ENCODE peak calls at places on chromosomes 4 and X, in seven cellular contexts. G, E, J, Y, P, V and C are unnamed samples. For H3K36me3, the result is how much of the 10 kb centered on the place peaks cover.

GRCh38 chrX:30653415-30654131 is at the start of gene GK:
- DNase-seq in G (peak), E (peak), J (no peak), Y (peak), P (peak), V (no peak), C (peak)

GRCh38 chrX:150035531-150035930 is 97.2 kb upstream of the EOLA2 start:
- DNase-seq in G (no peak), E (no peak), J (no peak), Y (no peak), P (no peak), V (no peak), C (no peak)

GRCh38 chrX:69232945-69233344 is 67.7 kb upstream of the PJA1 start:
- DNase-seq in G (no peak), E (no peak), J (no peak), Y (no peak), P (no peak), V (no peak), C (no peak)

GRCh38 chr4:137597751-137598493 is 65.6 kb upstream of the PCDH18 start:
- DNase-seq in G (no peak), E (no peak), J (no peak), Y (no peak), P (no peak), V (peak), C (no peak)

GRCh38 chr4:45120163-45120562 is 393.8 kb upstream of the GNPDA2 start:
- DNase-seq in G (no peak), E (no peak), J (no peak), Y (no peak), P (peak), V (no peak), C (no peak)

GRCh38 chr4:78336093-78336943 is 215.3 kb upstream of the ANXA3 start:
- DNase-seq in G (no peak), E (no peak), J (no peak), Y (no peak), P (no peak), V (peak), C (no peak)

GRCh38 chrX:97806238-97806637 is 922.5 kb downstream of the RPA4 start:
- DNase-seq in G (no peak), E (no peak), J (no peak), Y (no peak), P (no peak), V (no peak), C (no peak)

GRCh38 chr4:88858752-88859151 is 161.1 kb upstream of the NAP1L5 start:
- DNase-seq in G (no peak), E (no peak), J (no peak), Y (no peak), P (no peak), V (peak), C (peak)

GRCh38 chr4:39054497-39054896 is 7.5 kb upstream of the KLHL5 start:
- DNase-seq in G (no peak), E (no peak), J (no peak), Y (no peak), P (no peak), V (no peak), C (peak)

GRCh38 chr4:151105454-151106032 is 6.1 kb downstream of the RPS3A start:
- DNase-seq in G (no peak), E (no peak), J (no peak), Y (no peak), P (no peak), V (no peak), C (peak)

GRCh38 chr4:123939621-123940020 is 543.0 kb downstream of the SPRY1 start:
- DNase-seq in G (no peak), E (no peak), J (no peak), Y (no peak), P (no peak), V (peak), C (no peak)

GRCh38 chr4:7425591-7426468 is 8.9 kb downstream of the PSAPL1 start:
- DNase-seq in G (no peak), E (peak), J (peak), Y (no peak), P (no peak), V (no peak), C (no peak)

GRCh38 chrX:88886908-88887307 is 139.9 kb downstream of the CPXCR1 start:
- DNase-seq in G (no peak), E (no peak), J (no peak), Y (no peak), P (no peak), V (no peak), C (no peak)

GRCh38 chrX:102345916-102346315 is 93.9 kb downstream of the NXF2B start:
- DNase-seq in G (peak), E (peak), J (no peak), Y (peak), P (peak), V (peak), C (peak)

GRCh38 chrX:131988236-131988635 is 34.9 kb upstream of the STK26 start:
- DNase-seq in G (no peak), E (no peak), J (no peak), Y (no peak), P (no peak), V (no peak), C (no peak)

GRCh38 chr4:86891785-86892638 is at the start of gene C4orf36:
- DNase-seq in G (peak), E (peak), J (peak), Y (peak), P (peak), V (peak), C (no peak)

GRCh38 chrX:104987063-104987462 is 233.4 kb downstream of the TEX13A start:
- DNase-seq in G (no peak), E (no peak), J (no peak), Y (no peak), P (no peak), V (peak), C (no peak)

GRCh38 chr4:56505269-56506109 is at the start of gene ARL9:
- DNase-seq in G (no peak), E (peak), J (peak), Y (peak), P (peak), V (peak), C (no peak)

GRCh38 chr4:129350800-129351199 is 254.8 kb downstream of the C4orf33 start:
- DNase-seq in G (no peak), E (no peak), J (no peak), Y (no peak), P (no peak), V (no peak), C (no peak)

GRCh38 chrX:39356119-39356807 is 555.0 kb downstream of the MID1IP1 start:
- DNase-seq in G (no peak), E (no peak), J (no peak), Y (no peak), P (no peak), V (no peak), C (no peak)

GRCh38 chrX:10171291-10171690 is 14.5 kb downstream of the CLCN4 start:
- DNase-seq in G (no peak), E (no peak), J (no peak), Y (no peak), P (no peak), V (no peak), C (no peak)

GRCh38 chr4:32775049-32775448 is 2054.9 kb downstream of the PCDH7 start:
- DNase-seq in G (no peak), E (no peak), J (no peak), Y (no peak), P (no peak), V (peak), C (peak)

GRCh38 chrX:71458866-71459265 is 74.0 kb upstream of the OGT start:
- DNase-seq in G (no peak), E (no peak), J (no peak), Y (no peak), P (no peak), V (no peak), C (no peak)
- H3K36me3 ChIP-seq in G (half or more), E (under half), J (half or more), Y (half or more), P (half or more), V (under half), C (under half)

DNA sequence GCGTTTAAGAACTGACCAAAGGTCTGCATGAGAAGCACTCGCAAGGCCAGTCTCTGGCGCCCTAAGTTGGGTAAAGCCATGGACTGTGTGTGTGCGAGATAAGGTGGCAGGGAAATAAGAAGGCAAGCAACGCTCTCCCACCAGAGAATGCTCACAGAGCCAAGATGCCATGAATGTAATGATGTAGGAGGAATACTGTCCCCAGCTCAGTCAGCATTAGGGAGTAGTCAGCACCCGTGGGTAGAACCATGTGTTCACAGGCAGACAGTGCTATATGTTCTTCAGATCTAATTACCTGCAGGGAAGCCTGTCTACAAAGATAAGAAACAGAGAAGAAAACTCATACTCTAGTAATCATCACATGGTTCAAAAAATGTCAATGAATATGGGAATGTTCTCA is 68.8 kb downstream of the SEC24D start:
- DNase-seq in G (no peak), E (no peak), J (no peak), Y (no peak), P (no peak), V (no peak), C (no peak)
- H3K36me3 ChIP-seq in G (half or more), E (under half), J (half or more), Y (under half), P (half or more), V (under half), C (under half)

GRCh38 chr4:890036-890695 is 42.0 kb downstream of the GAK start:
- DNase-seq in G (no peak), E (no peak), J (no peak), Y (no peak), P (no peak), V (no peak), C (no peak)

GRCh38 chr4:893276-893994 is 38.7 kb downstream of the GAK start:
- DNase-seq in G (no peak), E (no peak), J (no peak), Y (no peak), P (no peak), V (no peak), C (no peak)

GRCh38 chr4:893995-894705 is 38.0 kb downstream of the GAK start:
- DNase-seq in G (no peak), E (no peak), J (no peak), Y (no peak), P (no peak), V (no peak), C (no peak)

GRCh38 chr4:891747-892146 is 40.4 kb downstream of the GAK start:
- DNase-seq in G (peak), E (no peak), J (no peak), Y (no peak), P (no peak), V (peak), C (peak)

DNA sequence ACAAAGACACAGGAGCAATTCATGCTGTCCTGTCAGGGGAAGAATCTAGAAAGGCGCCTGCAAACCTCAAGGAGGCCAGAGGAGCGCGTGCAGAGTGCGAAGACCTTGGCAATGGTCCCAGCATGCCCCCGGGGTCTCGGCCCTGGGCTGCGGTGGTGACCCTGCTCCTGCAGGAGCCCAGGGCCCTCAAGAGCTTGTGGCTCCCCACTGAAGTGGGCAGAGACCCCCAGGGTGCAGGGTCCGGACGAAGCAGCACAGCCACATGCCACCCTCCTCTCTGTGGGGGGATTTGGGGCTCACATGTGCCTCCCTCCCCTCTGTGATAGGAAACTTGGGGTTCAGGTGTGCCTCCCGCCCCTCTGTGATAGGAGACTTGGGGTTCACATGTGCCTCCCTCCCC is 39.3 kb downstream of the GAK start:
- DNase-seq in G (no peak), E (no peak), J (no peak), Y (no peak), P (no peak), V (no peak), C (no peak)
- H3K36me3 ChIP-seq in G (half or more), E (under half), J (half or more), Y (half or more), P (half or more), V (under half), C (under half)

GRCh38 chr4:2923678-2924173 is 39.5 kb downstream of the NOP14 start:
- DNase-seq in G (no peak), E (no peak), J (peak), Y (no peak), P (no peak), V (no peak), C (no peak)

GRCh38 chr4:2924765-2925301 is 38.4 kb downstream of the NOP14 start:
- DNase-seq in G (no peak), E (no peak), J (peak), Y (no peak), P (no peak), V (no peak), C (no peak)

GRCh38 chr4:2923141-2923551 is 40.1 kb downstream of the NOP14 start:
- DNase-seq in G (no peak), E (no peak), J (peak), Y (no peak), P (no peak), V (peak), C (no peak)

GRCh38 chr4:2925496-2925895 is 37.7 kb downstream of the NOP14 start:
- DNase-seq in G (no peak), E (no peak), J (no peak), Y (no peak), P (no peak), V (no peak), C (no peak)

DNA sequence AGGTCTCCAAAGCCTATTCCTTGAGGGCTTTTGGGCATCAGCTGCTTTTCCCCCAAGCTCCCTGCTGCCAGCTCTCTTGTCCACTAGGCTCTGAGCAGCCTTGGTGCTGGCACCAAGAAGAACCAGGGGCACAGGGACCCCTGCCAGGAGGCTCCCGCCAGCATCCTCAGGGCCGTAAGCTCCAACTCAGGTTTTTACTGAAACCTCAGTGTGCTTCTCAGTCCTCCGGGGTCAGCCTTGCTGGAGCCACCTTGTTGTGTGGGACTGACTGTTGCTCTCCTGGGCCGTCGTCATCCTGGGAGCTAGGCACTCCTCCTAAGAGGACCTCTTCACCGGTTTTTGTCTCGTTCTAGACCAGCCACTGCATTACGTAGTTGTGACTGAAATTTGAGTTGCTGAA is 38.9 kb downstream of the NOP14 start:
- DNase-seq in G (no peak), E (no peak), J (peak), Y (no peak), P (no peak), V (no peak), C (no peak)
- H3K36me3 ChIP-seq in G (half or more), E (under half), J (half or more), Y (half or more), P (half or more), V (under half), C (under half)